ENCODE peak calls at places on chromosomes 4 and X, in seven cellular contexts. C is uterus, J is IMR-90, W is natural killer cell, D is fibroblast of villous mesenchyme, E is left lung, N is astrocyte of the spinal cord. F is an unnamed sample.

GRCh38 chr4:183413562-183414200 is 30.8 kb upstream of the CDKN2AIP start:
- DNase-seq in C (no peak), J (no peak), W (no peak), D (no peak), E (no peak), N (no peak), F (no peak)

GRCh38 chr4:157220026-157220881 is at the start of gene GRIA2:
- DNase-seq in C (peak), J (peak), W (no peak), D (peak), E (peak), N (peak), F (peak)

GRCh38 chr4:152935138-152935537 is 985 bp upstream of the FHDC1 start:
- DNase-seq in C (no peak), J (no peak), W (no peak), D (no peak), E (peak), N (no peak), F (peak)

GRCh38 chrX:96372313-96373046 is 312.2 kb upstream of the DIAPH2 start:
- DNase-seq in C (no peak), J (peak), W (no peak), D (peak), E (no peak), N (peak), F (peak)

GRCh38 chrX:85244411-85245210 is 820 bp downstream of the ZNF711 start:
- DNase-seq in C (no peak), J (peak), W (no peak), D (no peak), E (no peak), N (peak), F (no peak)

GRCh38 chr4:183876268-183876934 is 28.7 kb upstream of the STOX2 start:
- DNase-seq in C (peak), J (peak), W (no peak), D (peak), E (peak), N (peak), F (peak)

GRCh38 chr4:7738458-7739076 is 201.1 kb downstream of the AFAP1 start:
- DNase-seq in C (no peak), J (no peak), W (no peak), D (no peak), E (no peak), N (no peak), F (no peak)

GRCh38 chrX:139932077-139932900 is 564 bp downstream of the ATP11C start:
- DNase-seq in C (peak), J (peak), W (peak), D (peak), E (peak), N (no peak), F (peak)

GRCh38 chrX:574355-574754 is 56.2 kb upstream of the SHOX start:
- DNase-seq in C (no peak), J (no peak), W (no peak), D (no peak), E (no peak), N (no peak), F (no peak)

GRCh38 chrX:131821945-131822622 is 201.0 kb upstream of the STK26 start:
- DNase-seq in C (peak), J (peak), W (no peak), D (peak), E (no peak), N (peak), F (peak)

GRCh38 chr4:107183155-107183774 is 147.2 kb upstream of the DKK2 start:
- DNase-seq in C (no peak), J (peak), W (no peak), D (peak), E (no peak), N (peak), F (peak)

GRCh38 chr4:152102184-152103000 is 341.6 kb upstream of the GATB start:
- DNase-seq in C (no peak), J (peak), W (no peak), D (peak), E (no peak), N (peak), F (no peak)

GRCh38 chrX:29397506-29397905 is 810.3 kb downstream of the IL1RAPL1 start:
- DNase-seq in C (no peak), J (peak), W (no peak), D (peak), E (no peak), N (peak), F (no peak)

GRCh38 chr4:106194801-106195200 is 121.2 kb downstream of the TBCK start:
- DNase-seq in C (no peak), J (peak), W (no peak), D (peak), E (no peak), N (no peak), F (peak)

GRCh38 chr4:123631699-123632098 is 235.1 kb downstream of the SPRY1 start:
- DNase-seq in C (no peak), J (peak), W (no peak), D (peak), E (no peak), N (no peak), F (no peak)

GRCh38 chr4:38030023-38030422 is 69.8 kb downstream of the PTTG2 start:
- DNase-seq in C (no peak), J (peak), W (no peak), D (no peak), E (no peak), N (peak), F (no peak)

GRCh38 chrX:155534800-155535199 is 76.4 kb upstream of the F8A3 start:
- DNase-seq in C (no peak), J (no peak), W (no peak), D (no peak), E (no peak), N (no peak), F (no peak)

DNA sequence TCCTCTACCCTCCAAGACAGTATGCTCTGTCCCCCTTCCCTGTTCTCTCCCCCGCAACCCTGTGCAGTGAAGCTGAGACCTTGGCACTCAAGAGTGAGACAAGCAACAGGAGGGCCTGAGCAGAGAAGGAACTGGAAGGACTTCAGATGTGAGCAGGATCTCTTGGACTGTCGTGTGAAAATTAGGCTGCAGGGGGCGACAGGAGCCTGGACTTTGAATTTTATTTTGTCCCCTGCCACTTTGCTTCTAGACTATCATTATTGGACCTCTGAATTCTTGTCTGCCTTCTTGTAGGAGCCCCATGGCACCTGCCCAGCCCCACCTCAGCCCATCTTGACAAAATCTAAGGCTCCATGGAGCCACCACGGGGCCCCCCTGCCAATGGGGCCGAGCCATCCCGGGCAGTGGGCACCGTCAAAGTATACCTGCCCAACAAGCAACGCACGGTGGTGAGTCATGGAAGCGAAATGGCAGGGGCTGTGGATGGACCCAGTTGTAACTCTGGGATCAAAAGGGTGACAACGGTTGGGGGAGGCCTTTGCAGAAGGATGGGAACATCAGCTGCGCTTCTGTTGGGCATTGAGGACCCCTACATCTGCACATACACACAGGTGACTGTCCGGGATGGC is 1.7 kb downstream of the ARAF start:
- DNase-seq in C (no peak), J (no peak), W (no peak), D (peak), E (no peak), N (peak), F (no peak)
- TF ChIP-seq CTCF in C (no peak), J (peak), W (peak), D (peak), E (no peak), N (peak), F (peak)

DNA sequence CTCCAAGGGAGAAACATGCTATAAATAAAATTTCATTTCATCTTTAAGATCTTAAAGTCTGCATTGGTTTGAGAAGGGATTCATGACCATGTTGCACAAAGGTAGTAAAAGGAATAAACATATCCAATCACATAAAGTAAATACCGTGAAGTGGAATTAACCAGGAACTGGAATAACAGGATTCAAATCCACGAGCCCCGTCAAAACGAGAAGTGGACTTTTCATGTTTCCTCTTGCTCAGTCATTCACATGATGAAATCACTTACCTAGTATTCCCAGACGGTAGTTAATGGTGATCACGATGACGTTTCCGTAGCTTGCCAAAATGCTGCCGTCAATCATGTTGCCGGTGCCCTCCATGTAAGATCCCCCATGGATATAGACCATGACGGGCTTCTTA is 199.7 kb downstream of the NLGN4X start:
- DNase-seq in C (no peak), J (no peak), W (no peak), D (no peak), E (no peak), N (no peak), F (no peak)
- TF ChIP-seq CTCF in C (no peak), J (no peak), W (no peak), D (no peak), E (no peak), N (no peak), F (no peak)

GRCh38 chr4:170716868-170717267 is 627.1 kb upstream of the AADAT start:
- DNase-seq in C (no peak), J (no peak), W (no peak), D (no peak), E (no peak), N (no peak), F (no peak)
- TF ChIP-seq CTCF in C (no peak), J (no peak), W (no peak), D (no peak), E (no peak), N (peak), F (no peak)

GRCh38 chrX:12770440-12770839 is 20.8 kb upstream of the PRPS2 start:
- DNase-seq in C (no peak), J (peak), W (no peak), D (peak), E (no peak), N (peak), F (peak)

GRCh38 chrX:12767856-12768255 is 23.4 kb upstream of the PRPS2 start:
- DNase-seq in C (no peak), J (no peak), W (no peak), D (no peak), E (no peak), N (no peak), F (no peak)

DNA sequence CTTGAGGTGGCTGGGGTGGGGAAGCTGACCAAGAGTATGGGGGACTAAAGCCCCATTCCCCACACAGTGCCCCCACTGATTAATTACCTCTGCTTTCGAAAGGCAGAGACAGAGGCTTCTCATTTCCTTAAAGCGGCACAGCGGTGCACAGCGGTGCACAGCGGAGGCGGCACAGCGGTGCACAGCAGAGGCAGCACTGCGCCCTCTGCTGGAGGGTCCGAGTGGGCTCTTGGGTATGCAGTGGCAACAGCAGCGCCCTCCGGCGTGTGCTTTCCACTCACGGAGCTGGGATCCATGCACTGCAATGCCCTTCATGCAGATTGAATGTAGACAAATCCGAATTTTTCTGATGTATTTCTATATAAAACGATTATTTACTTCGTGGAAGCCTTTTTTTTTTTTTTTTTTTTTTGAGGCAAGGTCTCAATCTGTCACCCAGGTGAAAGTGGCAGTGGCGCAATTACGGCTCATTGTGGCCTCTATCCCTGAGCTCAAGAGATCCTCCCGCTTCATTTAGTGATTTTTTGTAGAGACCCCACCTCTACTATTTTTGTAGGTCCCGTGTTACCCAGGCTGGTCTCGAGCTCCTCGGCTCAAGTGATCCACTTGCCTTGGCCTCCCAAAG is 19.7 kb upstream of the PRPS2 start:
- DNase-seq in C (no peak), J (peak), W (peak), D (peak), E (peak), N (peak), F (no peak)
- TF ChIP-seq CTCF in C (no peak), J (peak), W (peak), D (peak), E (peak), N (peak), F (peak)

DNA sequence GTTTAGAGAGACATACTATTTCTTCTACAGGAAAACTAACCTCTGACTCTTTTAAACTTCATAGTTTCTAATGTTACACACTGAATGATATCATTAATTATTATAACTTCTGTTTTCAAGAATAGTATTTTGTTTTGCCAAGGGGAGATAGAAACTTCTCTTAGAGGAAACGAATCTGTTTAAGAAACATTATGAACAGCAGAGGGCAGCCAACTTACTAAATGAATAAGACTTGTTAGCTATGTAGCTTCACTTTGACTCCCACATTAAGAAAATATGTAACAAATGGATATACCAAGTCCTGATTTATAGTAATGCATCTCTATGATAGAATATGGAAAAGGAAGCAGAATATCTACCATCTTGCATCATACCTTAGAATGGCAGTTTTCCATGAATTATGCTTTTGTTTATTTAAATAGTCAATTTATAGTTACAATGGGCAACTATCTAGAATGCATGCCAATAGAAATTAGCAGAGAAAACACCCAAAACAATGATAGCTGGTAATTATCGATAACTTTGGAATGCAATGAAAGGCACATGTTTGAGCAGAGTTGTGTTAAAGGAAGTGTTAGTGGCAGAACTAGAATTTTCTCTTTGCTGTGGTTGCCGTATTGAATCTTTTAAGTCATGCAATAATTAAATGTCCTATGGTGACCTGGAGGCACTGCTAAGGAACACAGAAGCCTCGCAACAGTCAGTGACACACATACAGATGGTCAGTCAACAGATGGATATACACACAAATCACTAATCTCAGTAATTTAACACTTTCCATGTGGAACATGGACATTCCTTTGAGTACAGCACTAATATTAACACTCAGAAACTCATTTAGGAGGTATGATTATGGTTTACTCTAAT is 105.7 kb upstream of the PDLIM3 start:
- DNase-seq in C (no peak), J (peak), W (no peak), D (peak), E (no peak), N (peak), F (peak)
- TF ChIP-seq CTCF in C (peak), J (peak), W (peak), D (peak), E (peak), N (peak), F (peak)

DNA sequence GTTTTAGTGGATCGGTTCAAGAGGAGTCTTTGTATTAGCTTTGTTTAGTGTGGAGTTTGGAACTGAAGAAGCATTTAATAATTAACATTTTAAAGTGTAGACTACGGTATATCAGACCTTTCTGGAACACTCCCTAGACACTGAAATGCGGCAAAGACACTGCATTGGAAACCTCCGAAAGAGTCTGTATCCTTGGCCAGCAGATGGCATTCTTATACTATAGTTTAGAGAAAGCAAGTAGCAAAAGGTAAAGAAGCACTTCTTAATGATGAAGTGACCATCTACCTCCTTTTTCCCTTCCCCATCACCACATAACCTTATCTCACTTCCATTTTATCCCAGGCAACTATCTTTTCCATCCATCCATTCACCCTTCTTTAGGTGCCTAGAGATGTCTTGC is 7.6 kb downstream of the FABP2 start:
- DNase-seq in C (no peak), J (peak), W (no peak), D (peak), E (no peak), N (peak), F (peak)
- TF ChIP-seq CTCF in C (peak), J (peak), W (no peak), D (peak), E (peak), N (peak), F (peak)

GRCh38 chr4:139696491-139696890 is 30.9 kb downstream of the MGST2 start:
- DNase-seq in C (no peak), J (no peak), W (no peak), D (no peak), E (no peak), N (no peak), F (no peak)

GRCh38 chr4:139689093-139689722 is 23.6 kb downstream of the MGST2 start:
- DNase-seq in C (no peak), J (peak), W (no peak), D (no peak), E (no peak), N (no peak), F (no peak)

GRCh38 chr4:139694522-139694921 is 28.9 kb downstream of the MGST2 start:
- DNase-seq in C (no peak), J (no peak), W (no peak), D (no peak), E (no peak), N (no peak), F (no peak)

GRCh38 chr4:139686988-139687387 is 21.4 kb downstream of the MGST2 start:
- DNase-seq in C (no peak), J (no peak), W (no peak), D (no peak), E (no peak), N (no peak), F (no peak)

DNA sequence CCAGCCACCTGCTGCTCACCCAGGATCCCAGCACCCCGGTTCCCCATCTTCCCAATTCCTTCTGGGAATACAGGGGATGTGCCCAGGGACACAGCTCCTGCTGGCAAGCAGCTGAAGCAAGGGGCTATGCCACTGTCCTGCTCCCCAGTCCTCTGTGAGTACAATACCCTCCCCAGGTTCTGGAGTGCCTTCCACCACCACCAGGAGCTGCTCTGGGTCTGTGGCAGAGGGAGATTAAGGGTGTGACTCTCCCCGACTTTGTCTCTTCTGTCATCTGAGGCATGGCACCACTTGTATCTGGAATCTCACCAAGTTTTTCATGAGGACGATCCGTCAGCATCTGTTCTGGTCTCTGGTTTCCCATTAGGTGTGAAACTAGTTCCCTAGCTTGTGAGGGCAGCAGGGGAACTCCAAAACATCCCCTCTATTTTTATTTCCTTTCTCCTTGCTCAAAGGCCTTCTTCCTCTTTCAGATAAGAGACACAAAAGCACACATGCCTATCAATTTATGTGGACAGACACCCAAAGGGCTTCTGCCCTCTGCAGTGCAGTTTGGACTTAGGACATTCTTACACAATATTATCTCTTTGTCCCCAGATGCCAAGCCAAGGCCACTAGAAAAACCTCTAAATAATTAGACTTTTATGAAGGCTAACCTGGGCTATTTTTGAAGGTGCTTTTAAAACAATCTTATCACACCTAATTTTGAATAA is 26.8 kb downstream of the MGST2 start:
- DNase-seq in C (no peak), J (no peak), W (no peak), D (no peak), E (no peak), N (no peak), F (no peak)
- TF ChIP-seq CTCF in C (no peak), J (peak), W (no peak), D (peak), E (no peak), N (peak), F (no peak)